ENCODE peak calls at places on chromosomes 5 and 9, in six cellular contexts. M, Y, N, V, G and R are unnamed samples.

GRCh38 chr5:32712463-32713395 is 1.6 kb downstream of the NPR3 start:
- DNase-seq in Y (no peak), N (no peak), G (no peak), V (no peak), M (peak; percentile 13), R (no peak)

GRCh38 chr5:115170128-115170923 is 618 bp upstream of the TRIM36 start:
- DNase-seq in Y (no peak), G (no peak), V (no peak), N (no peak), M (no peak), R (no peak)

GRCh38 chr9:92312887-92313623 is 12.1 kb downstream of the NOL8 start:
- DNase-seq in V (no peak), G (no peak), M (no peak), N (no peak), Y (no peak), R (no peak)

GRCh38 chr5:154351141-154351540 is 94.7 kb upstream of the SAP30L start:
- DNase-seq in G (no peak), V (no peak), N (no peak), Y (no peak), M (no peak), R (no peak)

GRCh38 chr5:159331099-159331973 is 1.0 kb upstream of the IL12B start:
- DNase-seq in G (no peak), Y (peak; percentile 74), N (peak; percentile 68), V (no peak), M (peak; percentile 61), R (no peak)

GRCh38 chr5:25964009-25964372 is 1074.4 kb downstream of the CDH9 start:
- DNase-seq in M (no peak), Y (no peak), G (no peak), N (no peak), V (no peak), R (no peak)

GRCh38 chr5:136701191-136701590 is 335.8 kb upstream of the TRPC7 start:
- DNase-seq in G (no peak), Y (no peak), N (no peak), M (no peak), V (no peak), R (no peak)

GRCh38 chr9:112315905-112316304 is 17.5 kb downstream of the PTBP3 start:
- DNase-seq in V (no peak), G (no peak), Y (no peak), N (no peak), M (no peak), R (no peak)

GRCh38 chr5:75522025-75522424 is 10.3 kb downstream of the POLK start:
- DNase-seq in Y (no peak), M (no peak), N (no peak), V (no peak), G (no peak), R (no peak)
- TF ChIP-seq POLR2AphosphoS5 in Y (no peak), M (no peak), N (no peak), V (no peak), G (no peak), R (no peak)

GRCh38 chr9:109068764-109069163 is 51.0 kb downstream of the TMEM245 start:
- DNase-seq in M (no peak), N (no peak), Y (no peak), V (no peak), G (no peak), R (no peak)

GRCh38 chr9:109074236-109074889 is 45.4 kb downstream of the TMEM245 start:
- DNase-seq in Y (no peak), G (peak; percentile 30), N (no peak), V (no peak), M (no peak), R (no peak)

GRCh38 chr9:109072133-109072692 is 47.5 kb downstream of the TMEM245 start:
- DNase-seq in Y (no peak), N (no peak), V (no peak), M (no peak), G (peak; percentile 47), R (no peak)

GRCh38 chr9:109072810-109073435 is 46.8 kb downstream of the TMEM245 start:
- DNase-seq in V (no peak), Y (no peak), N (no peak), M (no peak), G (peak; percentile 35), R (no peak)
- TF ChIP-seq POLR2AphosphoS5 in V (no peak), Y (no peak), N (no peak), M (no peak), G (no peak), R (no peak)

GRCh38 chr5:177311723-177312648 is at the start of gene MXD3:
- DNase-seq in V (no peak), M (peak; percentile 93), Y (peak; percentile 98), N (peak; percentile 98), G (peak; percentile 94), R (peak; percentile 89)
- TF ChIP-seq POLR2AphosphoS5 in V (no peak), M (no peak), Y (no peak), N (peak; percentile 53), G (no peak), R (peak; percentile 61)

GRCh38 chr9:137015976-137016375 is 12.1 kb downstream of the ABCA2 start:
- DNase-seq in N (no peak), V (no peak), M (no peak), G (no peak), Y (no peak), R (no peak)

GRCh38 chr9:137017071-137017470 is 11.0 kb downstream of the ABCA2 start:
- DNase-seq in G (no peak), V (no peak), M (no peak), N (no peak), Y (no peak), R (no peak)

GRCh38 chr9:137018761-137019559 is 9.1 kb downstream of the ABCA2 start:
- DNase-seq in M (no peak), Y (no peak), V (no peak), N (no peak), G (no peak), R (no peak)

GRCh38 chr9:137016436-137016835 is 11.6 kb downstream of the ABCA2 start:
- DNase-seq in G (no peak), V (no peak), M (no peak), Y (no peak), N (no peak), R (no peak)

GRCh38 chr9:137017791-137018497 is 10.1 kb downstream of the ABCA2 start:
- DNase-seq in G (no peak), M (no peak), N (no peak), Y (no peak), V (no peak), R (no peak)
- TF ChIP-seq POLR2AphosphoS5 in G (no peak), M (no peak), N (no peak), Y (no peak), V (no peak), R (no peak)